ENCODE peak calls at places on chromosomes 13 and 19, in ten cellular contexts. I is T1000; A is B cell; N is dermis microvascular lymphatic vessel endothelial cell; O is ACHN; B is cardiac septum; J is activated CD8-positive, alpha-beta T cell treated with anti-CD3 and anti-CD28 coated beads, Interleukin-2, amount 10 ng/mL, durations not matched to agents 7 days and 5 days; G is SHP77; F is NCI-H748 treated with DMSO at 0.1 percent for 48 hours; H is ovary. D is an unnamed sample.

GRCh38 chr19:45876411-45877197 is 9.3 kb downstream of the IRF2BP1 start:
- DNase-seq in N (peak), H (no peak), J (no peak), F (no peak), O (no peak), A (peak), I (no peak), G (no peak), B (no peak), D (no peak)

GRCh38 chr19:5137571-5138124 is 168.7 kb downstream of the KDM4B start:
- DNase-seq in N (no peak), O (no peak), I (no peak), F (no peak), H (no peak), J (no peak), A (no peak), G (no peak), B (no peak), D (no peak)

GRCh38 chr13:51556740-51557139 is 27.5 kb upstream of the WDFY2 start:
- DNase-seq in J (no peak), I (no peak), B (no peak), H (no peak), G (no peak), A (no peak), N (no peak), F (no peak), O (no peak), D (no peak)

GRCh38 chr19:29810504-29810871 is 1.3 kb upstream of the CCNE1 start:
- DNase-seq in O (no peak), A (no peak), F (no peak), B (no peak), H (peak), N (no peak), G (no peak), I (no peak), J (no peak), D (no peak)

GRCh38 chr19:38734426-38735256 is 9.6 kb downstream of the CAPN12 start:
- DNase-seq in G (no peak), J (peak), O (no peak), I (no peak), A (peak), H (peak), N (no peak), B (no peak), F (no peak), D (no peak)

GRCh38 chr13:91572944-91573535 is 174.6 kb downstream of the GPC5 start:
- DNase-seq in I (no peak), H (no peak), A (no peak), N (no peak), O (no peak), B (no peak), J (no peak), G (no peak), F (no peak), D (no peak)

GRCh38 chr19:35363001-35363590 is 4.8 kb downstream of the FFAR3 start:
- DNase-seq in A (no peak), O (no peak), G (no peak), I (no peak), N (no peak), F (no peak), H (no peak), B (no peak), J (no peak), D (no peak)

GRCh38 chr13:65264066-65264465 is 1966.1 kb downstream of the PCDH9 start:
- DNase-seq in N (no peak), O (no peak), A (no peak), H (no peak), G (no peak), B (no peak), F (no peak), I (no peak), J (no peak), D (no peak)

GRCh38 chr19:19459707-19460251 is 54.3 kb downstream of the GATAD2A start:
- DNase-seq in J (peak), A (peak), F (no peak), H (no peak), B (peak), I (no peak), O (no peak), G (no peak), N (no peak), D (no peak)

GRCh38 chr19:4014541-4015491 is 7.3 kb downstream of the PIAS4 start:
- DNase-seq in I (no peak), B (no peak), A (peak), J (peak), O (no peak), H (peak), G (no peak), N (no peak), F (no peak), D (no peak)

GRCh38 chr13:31663880-31664585 is 75.3 kb upstream of the RXFP2 start:
- DNase-seq in G (no peak), B (no peak), O (no peak), H (no peak), J (no peak), N (no peak), A (no peak), I (no peak), F (no peak), D (no peak)

GRCh38 chr13:48950507-48950886 is 25.2 kb upstream of the FNDC3A start:
- DNase-seq in H (no peak), N (no peak), J (no peak), F (no peak), B (no peak), I (no peak), A (no peak), G (no peak), O (no peak), D (no peak)

GRCh38 chr19:34999498-35000337 is at the start of gene GRAMD1A:
- DNase-seq in J (peak), H (peak), F (peak), N (no peak), B (peak), A (peak), O (peak), I (peak), G (peak), D (peak)

GRCh38 chr19:54521022-54521859 is 18.6 kb downstream of the LAIR2 start:
- DNase-seq in I (no peak), N (no peak), O (no peak), H (no peak), B (no peak), A (no peak), J (peak), G (no peak), F (no peak), D (no peak)

GRCh38 chr13:65095118-65095517 is 2135.0 kb downstream of the PCDH9 start:
- DNase-seq in A (no peak), I (no peak), O (no peak), J (no peak), H (no peak), F (no peak), G (no peak), N (no peak), B (no peak), D (no peak)

GRCh38 chr13:32001769-32002168 is 29.8 kb upstream of the FRY start:
- DNase-seq in O (no peak), N (no peak), H (no peak), A (no peak), F (no peak), J (no peak), B (no peak), I (no peak), G (no peak), D (no peak)

GRCh38 chr13:101545521-101545920 is 93.0 kb downstream of the ITGBL1 start:
- DNase-seq in G (no peak), N (no peak), F (no peak), H (no peak), A (no peak), J (no peak), B (no peak), I (no peak), O (no peak), D (no peak)

GRCh38 chr13:51025245-51025872 is 85.7 kb downstream of the C13orf42 start:
- DNase-seq in I (no peak), J (no peak), F (no peak), A (no peak), B (no peak), H (no peak), N (no peak), G (no peak), O (no peak), D (no peak)

GRCh38 chr13:96958286-96958891 is 35.9 kb downstream of the OXGR1 start:
- DNase-seq in G (peak), A (no peak), N (peak), H (no peak), I (no peak), B (no peak), O (peak), J (no peak), F (peak), D (peak)

GRCh38 chr19:46803555-46803954 is 15.2 kb upstream of the SLC1A5 start:
- DNase-seq in F (no peak), A (no peak), O (no peak), G (no peak), J (no peak), B (no peak), N (no peak), I (no peak), H (no peak), D (no peak)

GRCh38 chr19:23823952-23824389 is 65.3 kb upstream of the ZNF681 start:
- DNase-seq in B (no peak), H (no peak), N (peak), I (no peak), F (no peak), A (no peak), J (peak), O (peak), G (peak), D (no peak)

GRCh38 chr13:52010890-52011689 is at the start of gene ATP7B:
- DNase-seq in N (no peak), G (no peak), F (peak), I (no peak), A (peak), H (no peak), J (peak), O (no peak), B (peak), D (peak)

GRCh38 chr19:51292971-51293370 is 18.5 kb upstream of the IGLON5 start:
- DNase-seq in I (no peak), H (no peak), F (no peak), G (peak), A (no peak), N (no peak), O (no peak), J (no peak), B (no peak), D (no peak)

GRCh38 chr19:31232871-31233270 is 116.4 kb downstream of the TSHZ3 start:
- DNase-seq in A (no peak), O (no peak), J (no peak), G (no peak), N (no peak), B (no peak), H (no peak), I (no peak), F (no peak), D (no peak)

GRCh38 chr13:23574421-23574820 is 4.2 kb downstream of the TNFRSF19 start:
- DNase-seq in F (no peak), A (no peak), G (no peak), H (no peak), J (no peak), N (no peak), I (no peak), B (no peak), O (no peak), D (no peak)

GRCh38 chr13:107373551-107373950 is 805.6 kb upstream of the ARGLU1 start:
- DNase-seq in H (no peak), B (no peak), G (peak), F (peak), N (peak), J (no peak), A (no peak), O (peak), I (no peak), D (peak)

GRCh38 chr13:37134411-37135041 is 29.1 kb upstream of the CSNK1A1L start:
- DNase-seq in A (no peak), G (no peak), J (no peak), N (no peak), B (no peak), I (no peak), O (no peak), F (no peak), H (no peak), D (no peak)

GRCh38 chr19:38970664-38971532 is 4.6 kb downstream of the FBXO17 start:
- DNase-seq in N (no peak), H (no peak), I (no peak), B (no peak), G (no peak), O (no peak), A (no peak), J (no peak), F (no peak), D (no peak)

GRCh38 chr13:111115841-111116500 is 861 bp downstream of the ARHGEF7 start:
- DNase-seq in N (no peak), H (peak), J (no peak), F (no peak), G (no peak), A (peak), I (peak), O (peak), B (no peak), D (peak)

GRCh38 chr13:109844396-109844795 is 58.0 kb upstream of the IRS2 start:
- DNase-seq in A (no peak), N (no peak), H (no peak), B (no peak), G (no peak), F (no peak), J (no peak), I (no peak), O (no peak), D (no peak)

GRCh38 chr13:94658926-94659649 is 53.3 kb downstream of the SOX21 start:
- DNase-seq in G (no peak), N (no peak), I (no peak), A (no peak), H (no peak), O (no peak), B (no peak), F (no peak), J (no peak), D (no peak)

GRCh38 chr19:46133101-46133627 is 8.7 kb upstream of the IGFL3 start:
- DNase-seq in B (no peak), N (peak), F (peak), J (no peak), I (peak), H (peak), O (peak), G (peak), A (no peak), D (no peak)

GRCh38 chr13:43986395-43986794 is 106.7 kb downstream of the LACC1 start:
- DNase-seq in B (no peak), A (no peak), H (no peak), N (no peak), G (no peak), F (peak), J (no peak), O (no peak), I (no peak), D (no peak)

GRCh38 chr13:50379584-50379983 is 364.3 kb downstream of the KCNRG start:
- DNase-seq in N (no peak), B (no peak), O (peak), A (no peak), H (no peak), F (no peak), G (no peak), J (no peak), I (no peak), D (no peak)